ENCODE peak calls at places on chromosomes 4 and X, in nine cellular contexts. P is CD8-positive, alpha-beta T cell; R is activated CD4-positive, alpha-beta memory T cell treated with anti-CD3 and anti-CD28 coated beads for 36 hours; C is AG08396; J is activated T-cell treated with anti-CD3 and anti-CD28 coated beads, Interleukin-2, amount 50 U/mL, for 4 hours; O is GM13976; Z is H9; H is activated CD8-positive, alpha-beta memory T cell treated with anti-CD3 and anti-CD28 coated beads for 4 hours; F is HepG2. A is an unnamed sample.

GRCh38 chr4:159444668-159445067 is 341.8 kb downstream of the RAPGEF2 start:
- DNase-seq in H (no peak), F (no peak), Z (no peak), J (no peak), O (no peak), C (no peak), P (no peak), R (no peak), A (no peak)

GRCh38 chr4:8307126-8307525 is 37.6 kb downstream of the HTRA3 start:
- DNase-seq in R (no peak), O (no peak), P (no peak), H (no peak), Z (no peak), F (no peak), J (no peak), C (no peak), A (no peak)

GRCh38 chr4:39931441-39931901 is 46.2 kb downstream of the PDS5A start:
- DNase-seq in O (peak), R (peak), C (no peak), F (no peak), J (no peak), Z (no peak), H (no peak), P (no peak), A (no peak)

GRCh38 chr4:38154251-38154650 is 194.1 kb downstream of the PTTG2 start:
- DNase-seq in J (no peak), P (no peak), Z (no peak), R (peak), F (no peak), O (no peak), H (no peak), C (no peak), A (no peak)

GRCh38 chrX:154019633-154020499 is at the start of gene IRAK1:
- DNase-seq in H (no peak), Z (no peak), P (no peak), R (peak), O (peak), C (peak), F (no peak), J (peak), A (peak)

GRCh38 chrX:71052721-71053120 is 15.4 kb downstream of the SNX12 start:
- DNase-seq in H (no peak), Z (no peak), R (no peak), P (no peak), O (peak), J (no peak), F (no peak), C (no peak), A (no peak)

GRCh38 chrX:24231780-24232179 is 82.1 kb downstream of the SUPT20HL2 start:
- DNase-seq in F (no peak), Z (no peak), J (no peak), P (no peak), O (no peak), C (no peak), H (no peak), R (no peak), A (no peak)

GRCh38 chrX:110226931-110227330 is 91.0 kb downstream of the AMMECR1 start:
- DNase-seq in O (no peak), Z (no peak), F (no peak), R (no peak), C (no peak), J (no peak), H (no peak), P (no peak), A (no peak)

GRCh38 chr4:55791666-55792065 is 27.9 kb upstream of the EXOC1L start:
- DNase-seq in J (no peak), R (no peak), O (no peak), F (no peak), H (no peak), Z (no peak), P (no peak), C (no peak), A (no peak)

GRCh38 chr4:81409836-81410235 is 61.9 kb downstream of the RASGEF1B start:
- DNase-seq in Z (no peak), F (no peak), J (no peak), P (no peak), R (no peak), C (no peak), H (no peak), O (no peak), A (no peak)

GRCh38 chr4:125235971-125236370 is 78.8 kb upstream of the FAT4 start:
- DNase-seq in J (no peak), Z (no peak), R (no peak), O (no peak), F (no peak), C (no peak), H (no peak), P (no peak), A (no peak)

GRCh38 chr4:5307928-5308327 is 256.6 kb downstream of the STK32B start:
- DNase-seq in C (no peak), H (no peak), R (no peak), O (no peak), J (no peak), F (no peak), Z (no peak), P (no peak), A (no peak)

A was measured in activated naive CD4-positive, alpha-beta T cell treated with anti-CD3 and anti-CD28 coated beads, Interleukin-2, amount 10 ng/mL, durations not matched to agents 7 days and 5 days.